ENCODE peak calls at places on chromosomes 13 and 19, in four cellular contexts. One of them, this sample, is unnamed.

GRCh38 chr19:16293133-16294085 is 31.2 kb upstream of the KLF2 start:
- DNase-seq in GM12878: no peak
- DNase-seq in K562: peak
- DNase-seq in HepG2: no peak
- DNase-seq in this sample: peak

GRCh38 chr13:50915562-50915961 is 6.0 kb downstream of the RNASEH2B start:
- DNase-seq in HepG2: no peak
- DNase-seq in GM12878: no peak
- DNase-seq in K562: peak
- DNase-seq in this sample: no peak

GRCh38 chr19:33883869-33884519 is 87.3 kb downstream of the KCTD15 start:
- DNase-seq in K562: no peak
- DNase-seq in HepG2: no peak
- DNase-seq in GM12878: no peak
- DNase-seq in this sample: no peak

GRCh38 chr13:77915676-77916075 is 3.0 kb downstream of the EDNRB start:
- DNase-seq in K562: no peak
- DNase-seq in HepG2: no peak
- DNase-seq in GM12878: no peak
- DNase-seq in this sample: no peak

GRCh38 chr19:18232540-18233223 is 6.4 kb upstream of the PDE4C start:
- DNase-seq in GM12878: no peak
- DNase-seq in K562: peak
- DNase-seq in HepG2: no peak
- DNase-seq in this sample: peak

GRCh38 chr13:37207646-37208045 is 102.2 kb upstream of the CSNK1A1L start:
- DNase-seq in GM12878: no peak
- DNase-seq in HepG2: no peak
- DNase-seq in K562: no peak
- DNase-seq in this sample: no peak

GRCh38 chr19:55526216-55527196 is 10.4 kb downstream of the SBK2 start:
- DNase-seq in GM12878: no peak
- DNase-seq in HepG2: peak
- DNase-seq in K562: no peak
- DNase-seq in this sample: peak

GRCh38 chr19:38649305-38650179 is 2.1 kb downstream of the ACTN4 start:
- DNase-seq in GM12878: no peak
- DNase-seq in HepG2: peak
- DNase-seq in K562: no peak
- DNase-seq in this sample: peak

GRCh38 chr19:7874080-7874856 is at the start of gene PRR36:
- DNase-seq in HepG2: peak
- DNase-seq in GM12878: no peak
- DNase-seq in K562: peak
- DNase-seq in this sample: peak

GRCh38 chr13:27203854-27204253 is 32.2 kb upstream of the USP12 start:
- DNase-seq in GM12878: no peak
- DNase-seq in HepG2: peak
- DNase-seq in K562: no peak
- DNase-seq in this sample: no peak

GRCh38 chr19:43594081-43594697 is 1.7 kb downstream of the IRGQ start:
- DNase-seq in GM12878: no peak
- DNase-seq in HepG2: no peak
- DNase-seq in K562: no peak
- DNase-seq in this sample: no peak

GRCh38 chr19:3959766-3960131 is 11.2 kb downstream of the DAPK3 start:
- DNase-seq in HepG2: no peak
- DNase-seq in GM12878: no peak
- DNase-seq in K562: no peak
- DNase-seq in this sample: no peak

GRCh38 chr13:45207319-45207718 is 6.5 kb upstream of the KCTD4 start:
- DNase-seq in K562: no peak
- DNase-seq in GM12878: no peak
- DNase-seq in HepG2: no peak
- DNase-seq in this sample: no peak

DNA sequence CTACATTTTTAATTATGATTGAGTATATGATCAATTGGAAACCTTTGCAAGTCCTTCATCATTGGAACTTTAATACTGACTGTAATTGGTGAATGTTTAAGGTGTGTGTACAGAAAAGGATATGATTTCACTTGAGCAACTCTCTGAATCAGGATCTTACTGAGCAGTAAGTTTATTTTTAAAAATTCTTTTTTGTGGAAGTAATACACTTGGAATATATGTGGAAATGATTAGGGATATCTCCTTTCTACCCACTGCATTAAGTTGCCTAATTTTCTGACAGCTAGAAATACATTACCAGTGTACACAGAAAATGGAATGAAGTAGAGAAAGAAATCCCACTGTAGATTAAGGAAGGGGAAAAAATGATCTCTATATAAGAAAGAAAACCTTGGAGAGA is 865.8 kb downstream of the PCDH9 start:
- DNase-seq in K562: no peak
- DNase-seq in HepG2: no peak
- DNase-seq in GM12878: no peak
- DNase-seq in this sample: no peak
- TF ChIP-seq POLR2AphosphoS2 in K562: no peak
- TF ChIP-seq POLR2AphosphoS2 in HepG2: no peak
- TF ChIP-seq POLR2AphosphoS2 in GM12878: no peak
- TF ChIP-seq POLR2AphosphoS2 in this sample: no peak

GRCh38 chr13:33279414-33279813 is 6.1 kb downstream of the STARD13 start:
- DNase-seq in HepG2: no peak
- DNase-seq in GM12878: no peak
- DNase-seq in K562: no peak
- DNase-seq in this sample: no peak
- H3K27ac ChIP-seq in HepG2: no peak
- H3K27ac ChIP-seq in GM12878: no peak
- H3K27ac ChIP-seq in K562: no peak
- H3K27ac ChIP-seq in this sample: peak

GRCh38 chr19:29663861-29664752 is 1.2 kb upstream of the PLEKHF1 start:
- DNase-seq in HepG2: no peak
- DNase-seq in K562: no peak
- DNase-seq in GM12878: no peak
- DNase-seq in this sample: no peak

GRCh38 chr19:29658221-29658991 is 6.9 kb upstream of the PLEKHF1 start:
- DNase-seq in HepG2: no peak
- DNase-seq in GM12878: no peak
- DNase-seq in K562: no peak
- DNase-seq in this sample: no peak

GRCh38 chr19:29662604-29663404 is 2.5 kb upstream of the PLEKHF1 start:
- DNase-seq in GM12878: no peak
- DNase-seq in HepG2: no peak
- DNase-seq in K562: peak
- DNase-seq in this sample: no peak

GRCh38 chr19:29662278-29662603 is 3.0 kb upstream of the PLEKHF1 start:
- DNase-seq in HepG2: no peak
- DNase-seq in K562: no peak
- DNase-seq in GM12878: no peak
- DNase-seq in this sample: no peak

DNA sequence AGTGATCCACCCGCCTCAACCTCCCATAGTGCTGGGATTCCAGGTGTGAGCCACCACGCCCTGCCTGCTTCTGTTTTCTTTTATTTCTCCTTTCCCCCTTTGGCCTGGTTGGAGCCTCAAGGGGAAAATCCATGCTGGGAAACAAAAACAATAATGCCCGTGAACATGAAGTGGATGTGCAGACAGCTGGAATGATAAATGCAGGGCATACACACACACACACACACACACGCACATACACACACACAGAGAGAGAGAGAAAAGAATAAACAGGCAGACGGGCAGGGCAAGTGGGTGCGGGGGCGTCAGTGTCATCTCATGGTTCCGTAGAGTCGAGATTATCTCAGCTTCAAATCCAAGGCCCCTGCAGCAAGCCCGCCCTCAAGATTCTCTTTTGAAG is 4.4 kb upstream of the PLEKHF1 start:
- DNase-seq in HepG2: no peak
- DNase-seq in GM12878: no peak
- DNase-seq in K562: no peak
- DNase-seq in this sample: no peak
- TF ChIP-seq RFX5 in HepG2: no peak
- TF ChIP-seq RFX5 in GM12878: no peak
- TF ChIP-seq RFX5 in K562: no peak
- TF ChIP-seq RFX5 in this sample: no peak

DNA sequence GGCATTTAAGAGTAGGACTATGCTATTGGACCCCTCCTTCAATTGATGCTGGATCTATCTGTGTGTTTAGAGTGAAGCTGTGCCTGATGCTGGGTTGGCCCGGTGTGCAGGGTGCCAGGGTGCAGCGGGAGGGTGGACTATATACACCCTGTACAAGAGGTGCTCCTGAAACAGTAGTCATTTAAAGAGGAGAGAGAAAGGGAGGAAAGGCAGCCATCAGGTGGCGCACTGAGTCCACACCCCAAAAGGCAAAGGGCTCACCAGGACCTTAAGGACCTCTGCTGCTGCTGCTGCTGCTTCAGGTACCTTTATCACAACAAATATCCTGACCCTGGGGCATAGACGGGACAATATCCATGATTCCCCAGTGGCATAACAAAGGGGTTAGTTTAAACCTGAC is 39.4 kb downstream of the ZNF136 start:
- DNase-seq in K562: no peak
- DNase-seq in GM12878: no peak
- DNase-seq in HepG2: peak
- DNase-seq in this sample: no peak
- TF ChIP-seq POLR2AphosphoS2 in K562: no peak
- TF ChIP-seq POLR2AphosphoS2 in GM12878: no peak
- TF ChIP-seq POLR2AphosphoS2 in HepG2: no peak
- TF ChIP-seq POLR2AphosphoS2 in this sample: no peak

DNA sequence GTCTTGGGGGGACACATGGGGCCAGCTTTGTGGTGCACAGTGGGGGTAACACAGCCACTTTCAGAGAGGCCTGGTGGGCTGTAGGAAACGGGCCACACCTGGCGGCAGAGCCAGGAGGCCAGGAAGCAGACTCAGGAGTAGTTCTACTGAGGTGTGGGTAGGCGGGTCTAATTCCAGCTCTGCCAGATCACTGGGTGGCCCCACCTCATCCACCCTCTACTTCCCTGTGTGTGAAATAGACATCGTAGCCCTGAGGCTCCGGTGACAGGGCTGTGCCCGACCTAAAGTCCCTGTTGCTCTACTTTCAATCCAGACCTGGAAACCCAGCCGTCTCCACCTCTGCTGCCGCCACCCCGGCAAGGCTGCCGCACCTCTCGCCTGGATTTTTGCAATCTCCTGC is 4.0 kb downstream of the NKPD1 start:
- DNase-seq in HepG2: no peak
- DNase-seq in GM12878: no peak
- DNase-seq in K562: no peak
- DNase-seq in this sample: no peak
- H3K27ac ChIP-seq in HepG2: no peak
- H3K27ac ChIP-seq in GM12878: no peak
- H3K27ac ChIP-seq in K562: no peak
- H3K27ac ChIP-seq in this sample: no peak

This sample was measured in A549.